ENCODE peak calls at places on chromosomes 6 and 20, in five cellular contexts. One of them, this sample, is unnamed.

GRCh38 chr6:34656378-34657036 is 40.1 kb downstream of the ILRUN start:
- DNase-seq in SJCRH30: peak
- DNase-seq in effector memory CD4-positive, alpha-beta T cell: no peak
- DNase-seq in CD4-positive, alpha-beta memory T cell: peak
- DNase-seq in lower lobe of right lung: no peak
- DNase-seq in this sample: peak

GRCh38 chr20:1633535-1633934 is 13.7 kb upstream of the SIRPB1 start:
- DNase-seq in SJCRH30: no peak
- DNase-seq in lower lobe of right lung: no peak
- DNase-seq in effector memory CD4-positive, alpha-beta T cell: no peak
- DNase-seq in CD4-positive, alpha-beta memory T cell: no peak
- DNase-seq in this sample: no peak

GRCh38 chr6:7566031-7566556 is 23.9 kb upstream of the SNRNP48 start:
- DNase-seq in effector memory CD4-positive, alpha-beta T cell: no peak
- DNase-seq in CD4-positive, alpha-beta memory T cell: no peak
- DNase-seq in SJCRH30: no peak
- DNase-seq in lower lobe of right lung: no peak
- DNase-seq in this sample: no peak

GRCh38 chr6:135126034-135126433 is 55.1 kb upstream of the MYB start:
- DNase-seq in lower lobe of right lung: no peak
- DNase-seq in effector memory CD4-positive, alpha-beta T cell: no peak
- DNase-seq in CD4-positive, alpha-beta memory T cell: no peak
- DNase-seq in SJCRH30: no peak
- DNase-seq in this sample: no peak

GRCh38 chr6:106546322-106547052 is 82.8 kb downstream of the RTN4IP1 start:
- DNase-seq in SJCRH30: no peak
- DNase-seq in effector memory CD4-positive, alpha-beta T cell: no peak
- DNase-seq in lower lobe of right lung: no peak
- DNase-seq in CD4-positive, alpha-beta memory T cell: no peak
- DNase-seq in this sample: no peak

GRCh38 chr20:44494266-44494665 is 18.6 kb downstream of the TTPAL start:
- DNase-seq in lower lobe of right lung: no peak
- DNase-seq in CD4-positive, alpha-beta memory T cell: no peak
- DNase-seq in SJCRH30: no peak
- DNase-seq in effector memory CD4-positive, alpha-beta T cell: no peak
- DNase-seq in this sample: no peak

GRCh38 chr20:47768016-47768953 is 17.0 kb downstream of the SULF2 start:
- DNase-seq in lower lobe of right lung: peak
- DNase-seq in CD4-positive, alpha-beta memory T cell: no peak
- DNase-seq in effector memory CD4-positive, alpha-beta T cell: no peak
- DNase-seq in SJCRH30: no peak
- DNase-seq in this sample: no peak

GRCh38 chr6:170174124-170174770 is 116.6 kb downstream of the DLL1 start:
- DNase-seq in SJCRH30: no peak
- DNase-seq in lower lobe of right lung: peak
- DNase-seq in effector memory CD4-positive, alpha-beta T cell: no peak
- DNase-seq in CD4-positive, alpha-beta memory T cell: no peak
- DNase-seq in this sample: no peak

GRCh38 chr6:123888779-123889513 is 85.3 kb downstream of the NKAIN2 start:
- DNase-seq in lower lobe of right lung: no peak
- DNase-seq in CD4-positive, alpha-beta memory T cell: no peak
- DNase-seq in SJCRH30: no peak
- DNase-seq in effector memory CD4-positive, alpha-beta T cell: no peak
- DNase-seq in this sample: no peak

GRCh38 chr6:67450641-67451040 is 1184.4 kb upstream of the ADGRB3 start:
- DNase-seq in lower lobe of right lung: no peak
- DNase-seq in SJCRH30: no peak
- DNase-seq in effector memory CD4-positive, alpha-beta T cell: no peak
- DNase-seq in CD4-positive, alpha-beta memory T cell: no peak
- DNase-seq in this sample: no peak

DNA sequence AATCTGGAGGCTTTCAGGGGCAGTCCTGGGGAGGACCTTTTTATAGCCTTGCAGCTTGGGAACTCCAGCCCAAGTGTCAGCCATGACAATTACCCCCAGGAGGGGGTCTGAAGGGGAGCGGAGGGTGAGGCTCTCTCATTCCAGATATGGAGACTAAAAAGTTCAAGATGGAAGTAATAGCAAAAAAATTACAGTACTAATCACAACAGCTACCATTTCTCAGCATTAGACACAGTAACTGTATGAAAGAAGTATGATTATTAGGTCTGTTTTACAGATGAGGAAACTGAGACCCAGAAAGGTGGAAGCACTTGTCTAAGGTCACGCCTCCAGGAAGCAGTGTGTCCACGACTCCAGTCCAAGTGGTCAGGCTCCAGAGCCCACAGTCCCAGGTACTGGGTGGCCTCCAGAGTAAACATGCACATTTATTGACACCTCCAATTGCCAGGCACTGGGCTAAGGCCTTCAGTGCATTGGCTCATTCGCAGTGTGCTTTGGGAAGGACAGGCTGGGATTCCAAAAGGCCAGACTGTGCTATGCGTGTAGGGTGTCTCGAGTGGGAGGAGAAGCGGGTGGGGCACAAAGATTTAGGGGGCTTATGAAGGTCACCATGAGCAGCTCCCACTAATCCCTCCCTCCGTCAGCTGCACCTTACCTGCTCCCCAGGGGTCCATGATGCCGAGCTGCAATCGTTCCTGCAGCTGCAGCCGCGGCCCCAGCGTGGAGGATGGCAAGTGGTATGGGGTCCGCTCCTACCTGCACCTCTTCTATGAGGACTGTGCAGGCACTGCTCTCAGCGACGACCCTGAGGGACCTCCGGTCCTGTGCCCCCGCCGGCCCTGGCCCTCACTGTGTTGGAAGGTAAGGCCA is 2.3 kb downstream of the NRSN2 start:
- DNase-seq in SJCRH30: no peak
- DNase-seq in CD4-positive, alpha-beta memory T cell: no peak
- DNase-seq in effector memory CD4-positive, alpha-beta T cell: no peak
- DNase-seq in lower lobe of right lung: no peak
- DNase-seq in this sample: no peak
- H3K4me3 ChIP-seq in SJCRH30: no peak
- H3K4me3 ChIP-seq in CD4-positive, alpha-beta memory T cell: no peak
- H3K4me3 ChIP-seq in effector memory CD4-positive, alpha-beta T cell: no peak
- H3K4me3 ChIP-seq in lower lobe of right lung: no peak
- H3K4me3 ChIP-seq in this sample: no peak

GRCh38 chr20:35601021-35601973 is 14.3 kb upstream of the SPAG4 start:
- DNase-seq in lower lobe of right lung: peak
- DNase-seq in CD4-positive, alpha-beta memory T cell: peak
- DNase-seq in SJCRH30: no peak
- DNase-seq in effector memory CD4-positive, alpha-beta T cell: peak
- DNase-seq in this sample: peak
- H3K4me3 ChIP-seq in lower lobe of right lung: peak
- H3K4me3 ChIP-seq in CD4-positive, alpha-beta memory T cell: peak
- H3K4me3 ChIP-seq in SJCRH30: no peak
- H3K4me3 ChIP-seq in effector memory CD4-positive, alpha-beta T cell: peak
- H3K4me3 ChIP-seq in this sample: no peak

GRCh38 chr20:50306478-50307423 is 116.1 kb downstream of the CEBPB start:
- DNase-seq in lower lobe of right lung: no peak
- DNase-seq in SJCRH30: no peak
- DNase-seq in CD4-positive, alpha-beta memory T cell: no peak
- DNase-seq in effector memory CD4-positive, alpha-beta T cell: no peak
- DNase-seq in this sample: no peak

GRCh38 chr20:50309280-50309763 is 118.7 kb downstream of the CEBPB start:
- DNase-seq in SJCRH30: no peak
- DNase-seq in lower lobe of right lung: no peak
- DNase-seq in effector memory CD4-positive, alpha-beta T cell: no peak
- DNase-seq in CD4-positive, alpha-beta memory T cell: no peak
- DNase-seq in this sample: no peak

GRCh38 chr20:50309764-50310672 is 119.4 kb downstream of the CEBPB start:
- DNase-seq in SJCRH30: no peak
- DNase-seq in CD4-positive, alpha-beta memory T cell: no peak
- DNase-seq in effector memory CD4-positive, alpha-beta T cell: no peak
- DNase-seq in lower lobe of right lung: no peak
- DNase-seq in this sample: no peak

GRCh38 chr20:50308513-50309279 is 118.1 kb downstream of the CEBPB start:
- DNase-seq in SJCRH30: peak
- DNase-seq in lower lobe of right lung: peak
- DNase-seq in CD4-positive, alpha-beta memory T cell: no peak
- DNase-seq in effector memory CD4-positive, alpha-beta T cell: no peak
- DNase-seq in this sample: no peak

DNA sequence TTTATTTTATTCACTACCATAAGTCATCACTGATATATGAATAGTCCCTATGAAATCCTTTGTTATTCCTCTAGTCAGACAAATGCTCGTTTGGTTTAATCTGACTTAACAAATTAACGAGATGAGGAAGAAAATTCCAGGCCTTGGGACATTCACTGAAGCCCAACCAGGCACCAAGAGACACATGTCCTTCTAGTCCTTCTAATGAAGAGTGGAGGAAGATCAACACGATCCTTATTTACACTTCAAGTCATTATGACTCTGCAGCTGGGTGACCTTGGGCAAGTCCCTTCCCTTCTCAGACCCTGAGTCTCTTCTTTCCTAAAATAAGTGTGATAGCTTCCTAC is 117.5 kb downstream of the CEBPB start:
- DNase-seq in effector memory CD4-positive, alpha-beta T cell: no peak
- DNase-seq in CD4-positive, alpha-beta memory T cell: no peak
- DNase-seq in lower lobe of right lung: no peak
- DNase-seq in SJCRH30: no peak
- DNase-seq in this sample: no peak
- H3K4me3 ChIP-seq in effector memory CD4-positive, alpha-beta T cell: no peak
- H3K4me3 ChIP-seq in CD4-positive, alpha-beta memory T cell: no peak
- H3K4me3 ChIP-seq in lower lobe of right lung: no peak
- H3K4me3 ChIP-seq in SJCRH30: peak
- H3K4me3 ChIP-seq in this sample: no peak

DNA sequence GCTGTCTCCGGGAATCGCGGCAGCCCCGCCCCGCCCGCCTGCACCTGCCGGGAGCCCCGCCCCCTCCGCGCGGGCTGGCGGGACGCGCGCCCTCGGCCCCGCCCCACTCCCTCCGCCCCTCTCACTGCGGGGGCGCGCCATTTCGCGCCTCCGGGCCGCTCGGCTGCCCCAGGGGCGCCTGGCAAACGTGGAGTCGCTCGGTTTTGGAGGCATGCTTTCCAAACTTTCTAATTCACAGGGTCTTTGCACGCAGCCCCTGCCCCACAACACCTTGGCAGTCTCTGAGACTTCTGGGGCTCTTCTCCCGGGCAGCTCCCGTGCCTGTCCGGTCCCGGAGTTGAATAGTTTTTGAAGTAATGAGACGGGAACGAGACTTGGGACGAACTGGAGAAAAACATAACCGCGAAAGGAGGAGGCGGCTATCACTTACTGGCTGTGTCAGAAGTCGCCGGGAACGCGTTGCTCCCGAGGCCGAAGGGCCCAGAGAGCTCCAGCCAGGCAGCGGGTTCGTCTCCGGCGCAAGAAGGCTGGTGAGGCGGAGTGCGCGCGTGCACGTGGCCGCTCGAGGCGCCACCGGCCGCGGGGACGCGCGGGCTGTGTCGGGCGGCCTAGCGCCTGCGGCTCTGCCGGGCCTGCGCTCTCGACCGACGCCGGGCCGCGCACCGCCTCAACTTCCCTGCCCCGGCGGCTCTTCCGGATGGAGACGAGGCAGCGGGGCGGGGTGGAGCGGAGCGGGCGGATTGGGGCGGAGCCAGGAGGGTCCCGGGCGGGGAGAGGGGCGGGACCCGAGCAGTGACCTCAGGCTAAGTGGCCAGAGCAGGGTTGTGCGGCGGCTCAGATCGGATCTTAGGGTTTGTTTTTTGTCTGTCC is at the start of gene MCM9:
- DNase-seq in effector memory CD4-positive, alpha-beta T cell: peak
- DNase-seq in CD4-positive, alpha-beta memory T cell: peak
- DNase-seq in lower lobe of right lung: peak
- DNase-seq in SJCRH30: peak
- DNase-seq in this sample: peak
- H3K4me3 ChIP-seq in effector memory CD4-positive, alpha-beta T cell: peak
- H3K4me3 ChIP-seq in CD4-positive, alpha-beta memory T cell: peak
- H3K4me3 ChIP-seq in lower lobe of right lung: peak
- H3K4me3 ChIP-seq in SJCRH30: peak
- H3K4me3 ChIP-seq in this sample: peak

GRCh38 chr6:89347825-89348224 is 4.7 kb downstream of the UBE2J1 start:
- DNase-seq in SJCRH30: no peak
- DNase-seq in lower lobe of right lung: peak
- DNase-seq in CD4-positive, alpha-beta memory T cell: no peak
- DNase-seq in effector memory CD4-positive, alpha-beta T cell: no peak
- DNase-seq in this sample: no peak
- H3K4me3 ChIP-seq in SJCRH30: no peak
- H3K4me3 ChIP-seq in lower lobe of right lung: no peak
- H3K4me3 ChIP-seq in CD4-positive, alpha-beta memory T cell: no peak
- H3K4me3 ChIP-seq in effector memory CD4-positive, alpha-beta T cell: no peak
- H3K4me3 ChIP-seq in this sample: no peak

GRCh38 chr6:36964349-36964748 is 9.8 kb downstream of the PI16 start:
- DNase-seq in effector memory CD4-positive, alpha-beta T cell: no peak
- DNase-seq in lower lobe of right lung: no peak
- DNase-seq in CD4-positive, alpha-beta memory T cell: no peak
- DNase-seq in SJCRH30: no peak
- DNase-seq in this sample: no peak

GRCh38 chr6:36961441-36962430 is 7.2 kb downstream of the PI16 start:
- DNase-seq in SJCRH30: no peak
- DNase-seq in lower lobe of right lung: no peak
- DNase-seq in effector memory CD4-positive, alpha-beta T cell: no peak
- DNase-seq in CD4-positive, alpha-beta memory T cell: no peak
- DNase-seq in this sample: no peak

GRCh38 chr6:36963451-36964290 is 9.1 kb downstream of the PI16 start:
- DNase-seq in effector memory CD4-positive, alpha-beta T cell: no peak
- DNase-seq in lower lobe of right lung: peak
- DNase-seq in CD4-positive, alpha-beta memory T cell: peak
- DNase-seq in SJCRH30: peak
- DNase-seq in this sample: peak

GRCh38 chr6:36964908-36965307 is 10.4 kb downstream of the PI16 start:
- DNase-seq in SJCRH30: no peak
- DNase-seq in effector memory CD4-positive, alpha-beta T cell: no peak
- DNase-seq in CD4-positive, alpha-beta memory T cell: no peak
- DNase-seq in lower lobe of right lung: no peak
- DNase-seq in this sample: no peak

GRCh38 chr6:36962874-36963273 is 8.3 kb downstream of the PI16 start:
- DNase-seq in SJCRH30: peak
- DNase-seq in CD4-positive, alpha-beta memory T cell: peak
- DNase-seq in effector memory CD4-positive, alpha-beta T cell: peak
- DNase-seq in lower lobe of right lung: peak
- DNase-seq in this sample: peak
- H3K4me3 ChIP-seq in SJCRH30: no peak
- H3K4me3 ChIP-seq in CD4-positive, alpha-beta memory T cell: no peak
- H3K4me3 ChIP-seq in effector memory CD4-positive, alpha-beta T cell: no peak
- H3K4me3 ChIP-seq in lower lobe of right lung: no peak
- H3K4me3 ChIP-seq in this sample: peak

GRCh38 chr20:32070690-32071213 is 18.7 kb downstream of the HCK start:
- DNase-seq in SJCRH30: no peak
- DNase-seq in CD4-positive, alpha-beta memory T cell: no peak
- DNase-seq in lower lobe of right lung: no peak
- DNase-seq in effector memory CD4-positive, alpha-beta T cell: no peak
- DNase-seq in this sample: no peak
- H3K4me3 ChIP-seq in SJCRH30: no peak
- H3K4me3 ChIP-seq in CD4-positive, alpha-beta memory T cell: no peak
- H3K4me3 ChIP-seq in lower lobe of right lung: no peak
- H3K4me3 ChIP-seq in effector memory CD4-positive, alpha-beta T cell: no peak
- H3K4me3 ChIP-seq in this sample: no peak